ENCODE peak calls at places on chromosome 10, in eight cellular contexts. H, G, I, J, T, F, A and N are unnamed samples.

GRCh38 chr10:51103818-51104217 is 29.5 kb downstream of the PRKG1 start:
- DNase-seq in T (no peak), I (no peak), A (no peak), J (no peak), G (peak), H (no peak), F (peak), N (no peak)

GRCh38 chr10:48807786-48808185 is 123.1 kb downstream of the WDFY4 start:
- DNase-seq in F (peak), I (no peak), H (no peak), T (no peak), A (no peak), G (no peak), J (no peak), N (no peak)

GRCh38 chr10:61065010-61065409 is 121.0 kb upstream of the RHOBTB1 start:
- DNase-seq in J (no peak), I (no peak), A (no peak), T (no peak), H (no peak), G (no peak), F (no peak), N (no peak)

GRCh38 chr10:131043039-131043691 is 268.4 kb downstream of the TCERG1L start:
- DNase-seq in T (no peak), G (no peak), F (no peak), H (no peak), A (no peak), J (no peak), I (no peak), N (no peak)

GRCh38 chr10:44033008-44033407 is 351.9 kb downstream of the CXCL12 start:
- DNase-seq in A (no peak), F (no peak), J (no peak), I (no peak), G (peak), H (no peak), T (no peak), N (peak)

GRCh38 chr10:126842836-126843235 is 62.4 kb upstream of the DOCK1 start:
- DNase-seq in G (no peak), T (no peak), I (no peak), A (no peak), J (peak), F (no peak), H (no peak), N (no peak)

GRCh38 chr10:92042541-92042940 is 119.0 kb downstream of the BTAF1 start:
- DNase-seq in F (no peak), T (no peak), A (no peak), J (no peak), H (no peak), G (no peak), I (no peak), N (no peak)

GRCh38 chr10:5895804-5896203 is 5.8 kb downstream of the FBH1 start:
- DNase-seq in J (no peak), I (no peak), F (no peak), A (no peak), T (no peak), G (no peak), H (no peak), N (no peak)

GRCh38 chr10:70132098-70133029 is at the start of gene AIFM2:
- DNase-seq in J (peak), F (peak), T (peak), G (peak), H (peak), A (peak), I (peak), N (peak)

GRCh38 chr10:73842349-73842748 is 31.0 kb upstream of the NDST2 start:
- DNase-seq in A (no peak), I (no peak), H (no peak), G (no peak), F (no peak), J (no peak), T (no peak), N (no peak)

GRCh38 chr10:69895759-69896158 is 94.1 kb downstream of the COL13A1 start:
- DNase-seq in G (peak), I (no peak), A (no peak), J (no peak), T (no peak), H (no peak), F (no peak), N (no peak)

GRCh38 chr10:59702347-59702746 is 7.3 kb downstream of the SLC16A9 start:
- DNase-seq in G (no peak), T (no peak), I (no peak), J (no peak), A (no peak), H (no peak), F (peak), N (no peak)

GRCh38 chr10:125120046-125120710 is 40.2 kb downstream of the CTBP2 start:
- DNase-seq in G (peak), I (no peak), T (no peak), A (no peak), J (no peak), F (no peak), H (peak), N (peak)

GRCh38 chr10:96643920-96644319 is 57.1 kb upstream of the TM9SF3 start:
- DNase-seq in J (no peak), A (no peak), F (no peak), T (no peak), G (no peak), I (no peak), H (no peak), N (no peak)

GRCh38 chr10:117461766-117462423 is 80.7 kb upstream of the EMX2 start:
- DNase-seq in A (no peak), T (no peak), I (no peak), H (peak), G (peak), J (no peak), F (peak), N (peak)

GRCh38 chr10:131824371-131825149 is 76.2 kb upstream of the PPP2R2D start:
- DNase-seq in H (no peak), G (no peak), A (no peak), J (peak), I (no peak), T (no peak), F (no peak), N (no peak)

GRCh38 chr10:91367558-91367957 is 42.6 kb upstream of the HECTD2 start:
- DNase-seq in G (no peak), T (no peak), I (no peak), F (no peak), J (no peak), H (no peak), A (no peak), N (no peak)

GRCh38 chr10:114499630-114500190 is 95.4 kb upstream of the AFAP1L2 start:
- DNase-seq in H (no peak), F (peak), T (no peak), G (no peak), J (no peak), I (no peak), A (no peak), N (no peak)